ENCODE peak calls at places on chromosomes 2 and 18, in nine cellular contexts. Q is NCI-H2081, R is posterior vena cava, C is dorsolateral prefrontal cortex, B is hepatocyte, Y is AG08396, O is WTC11, N is hypothalamus, X is NCI-H1092 treated with DMSO at 0.1 percent for 48 hours. W is an unnamed sample.

GRCh38 chr18:66271927-66272326 is 332.0 kb downstream of the CDH19 start:
- DNase-seq in Q (no peak), R (no peak), C (no peak), B (no peak), Y (no peak), O (peak), N (no peak), X (no peak), W (no peak)

GRCh38 chr18:34977787-34978532 is 63.3 kb upstream of the MAPRE2 start:
- DNase-seq in Q (peak), R (peak), C (peak), B (peak), Y (peak), O (peak), N (no peak), X (peak), W (peak)

GRCh38 chr2:118865106-118865505 is 17.7 kb upstream of the EN1 start:
- DNase-seq in Q (peak), R (peak), C (no peak), B (peak), Y (peak), O (peak), N (no peak), X (peak), W (peak)

GRCh38 chr18:26436176-26437031 is 111.9 kb downstream of the KCTD1 start:
- DNase-seq in Q (no peak), R (no peak), C (no peak), B (peak), Y (peak), O (no peak), N (no peak), X (no peak), W (no peak)

GRCh38 chr2:120205901-120206581 is 17.2 kb downstream of the TMEM185B start:
- DNase-seq in Q (no peak), R (no peak), C (no peak), B (peak), Y (peak), O (peak), N (no peak), X (no peak), W (no peak)

GRCh38 chr2:127771756-127772155 is 39.2 kb downstream of the WDR33 start:
- DNase-seq in Q (no peak), R (no peak), C (no peak), B (no peak), Y (no peak), O (no peak), N (no peak), X (no peak), W (no peak)

GRCh38 chr2:171858397-171858958 is 35.6 kb downstream of the SLC25A12 start:
- DNase-seq in Q (no peak), R (no peak), C (no peak), B (no peak), Y (no peak), O (no peak), N (no peak), X (no peak), W (no peak)

GRCh38 chr2:99841749-99842148 is 300.6 kb downstream of the AFF3 start:
- DNase-seq in Q (no peak), R (no peak), C (no peak), B (no peak), Y (no peak), O (no peak), N (no peak), X (no peak), W (no peak)

GRCh38 chr2:142586693-142587432 is 290.6 kb upstream of the KYNU start:
- DNase-seq in Q (no peak), R (no peak), C (no peak), B (no peak), Y (no peak), O (no peak), N (no peak), X (no peak), W (no peak)

GRCh38 chr2:150467641-150467963 is 19.9 kb downstream of the RND3 start:
- DNase-seq in Q (no peak), R (no peak), C (no peak), B (no peak), Y (no peak), O (no peak), N (no peak), X (no peak), W (no peak)